ENCODE peak calls at places on chromosomes 6 and 20, in seven cellular contexts. One of them, this sample, is unnamed.

GRCh38 chr6:72363844-72364740 is 257.8 kb upstream of the KCNQ5 start:
- DNase-seq in tibial artery: no peak
- DNase-seq in kidney epithelial cell: peak
- DNase-seq in astrocyte of the cerebellum: peak
- DNase-seq in left ventricle myocardium inferior: no peak
- DNase-seq in HL-60: no peak
- DNase-seq in Panc1: peak
- DNase-seq in this sample: no peak

GRCh38 chr20:48285656-48286055 is 500.4 kb upstream of the SULF2 start:
- DNase-seq in tibial artery: no peak
- DNase-seq in kidney epithelial cell: peak
- DNase-seq in astrocyte of the cerebellum: no peak
- DNase-seq in left ventricle myocardium inferior: no peak
- DNase-seq in HL-60: no peak
- DNase-seq in Panc1: no peak
- DNase-seq in this sample: no peak

GRCh38 chr6:53546256-53546655 is 1.4 kb upstream of the GCLC start:
- DNase-seq in tibial artery: no peak
- DNase-seq in kidney epithelial cell: no peak
- DNase-seq in astrocyte of the cerebellum: no peak
- DNase-seq in left ventricle myocardium inferior: no peak
- DNase-seq in HL-60: no peak
- DNase-seq in Panc1: no peak
- DNase-seq in this sample: no peak

GRCh38 chr20:10877345-10877744 is 203.5 kb upstream of the JAG1 start:
- DNase-seq in tibial artery: peak
- DNase-seq in kidney epithelial cell: no peak
- DNase-seq in astrocyte of the cerebellum: no peak
- DNase-seq in left ventricle myocardium inferior: peak
- DNase-seq in HL-60: no peak
- DNase-seq in Panc1: no peak
- DNase-seq in this sample: no peak

GRCh38 chr6:90068264-90068663 is 174.0 kb downstream of the GJA10 start:
- DNase-seq in tibial artery: no peak
- DNase-seq in kidney epithelial cell: no peak
- DNase-seq in astrocyte of the cerebellum: peak
- DNase-seq in left ventricle myocardium inferior: no peak
- DNase-seq in HL-60: no peak
- DNase-seq in Panc1: no peak
- DNase-seq in this sample: no peak

GRCh38 chr6:66808771-66809170 is 1101.7 kb upstream of the EYS start:
- DNase-seq in tibial artery: no peak
- DNase-seq in kidney epithelial cell: no peak
- DNase-seq in astrocyte of the cerebellum: no peak
- DNase-seq in left ventricle myocardium inferior: no peak
- DNase-seq in HL-60: no peak
- DNase-seq in Panc1: no peak
- DNase-seq in this sample: no peak

GRCh38 chr6:11785449-11785951 is 6.9 kb upstream of the ADTRP start:
- DNase-seq in tibial artery: no peak
- DNase-seq in kidney epithelial cell: no peak
- DNase-seq in astrocyte of the cerebellum: no peak
- DNase-seq in left ventricle myocardium inferior: no peak
- DNase-seq in HL-60: no peak
- DNase-seq in Panc1: no peak
- DNase-seq in this sample: no peak

GRCh38 chr6:16777794-16778193 is 16.5 kb upstream of the ATXN1 start:
- DNase-seq in tibial artery: no peak
- DNase-seq in kidney epithelial cell: no peak
- DNase-seq in astrocyte of the cerebellum: no peak
- DNase-seq in left ventricle myocardium inferior: no peak
- DNase-seq in HL-60: no peak
- DNase-seq in Panc1: no peak
- DNase-seq in this sample: no peak

GRCh38 chr6:54525731-54526130 is 217.5 kb downstream of the TINAG start:
- DNase-seq in tibial artery: no peak
- DNase-seq in kidney epithelial cell: peak
- DNase-seq in astrocyte of the cerebellum: peak
- DNase-seq in left ventricle myocardium inferior: no peak
- DNase-seq in HL-60: no peak
- DNase-seq in Panc1: no peak
- DNase-seq in this sample: no peak

GRCh38 chr6:24931296-24931695 is 4.5 kb downstream of the RIPOR2 start:
- DNase-seq in tibial artery: no peak
- DNase-seq in kidney epithelial cell: peak
- DNase-seq in astrocyte of the cerebellum: peak
- DNase-seq in left ventricle myocardium inferior: no peak
- DNase-seq in HL-60: no peak
- DNase-seq in Panc1: no peak
- DNase-seq in this sample: no peak

GRCh38 chr6:31397901-31398300 is 5.5 kb upstream of the MICA start:
- DNase-seq in tibial artery: no peak
- DNase-seq in kidney epithelial cell: no peak
- DNase-seq in astrocyte of the cerebellum: no peak
- DNase-seq in left ventricle myocardium inferior: no peak
- DNase-seq in HL-60: no peak
- DNase-seq in Panc1: no peak
- DNase-seq in this sample: no peak

GRCh38 chr6:19839788-19840187 is 2.6 kb downstream of the ID4 start:
- DNase-seq in tibial artery: no peak
- DNase-seq in kidney epithelial cell: no peak
- DNase-seq in astrocyte of the cerebellum: no peak
- DNase-seq in left ventricle myocardium inferior: no peak
- DNase-seq in HL-60: no peak
- DNase-seq in Panc1: no peak
- DNase-seq in this sample: no peak

GRCh38 chr20:3010985-3011723 is 32.3 kb upstream of the GNRH2 start:
- DNase-seq in tibial artery: no peak
- DNase-seq in kidney epithelial cell: peak
- DNase-seq in astrocyte of the cerebellum: peak
- DNase-seq in left ventricle myocardium inferior: no peak
- DNase-seq in HL-60: no peak
- DNase-seq in Panc1: no peak
- DNase-seq in this sample: no peak

GRCh38 chr6:110066091-110066490 is 88.0 kb downstream of the GPR6 start:
- DNase-seq in tibial artery: no peak
- DNase-seq in kidney epithelial cell: no peak
- DNase-seq in astrocyte of the cerebellum: no peak
- DNase-seq in left ventricle myocardium inferior: no peak
- DNase-seq in HL-60: no peak
- DNase-seq in Panc1: no peak
- DNase-seq in this sample: no peak

GRCh38 chr6:33954453-33954852 is 150.7 kb upstream of the MLN start:
- DNase-seq in tibial artery: no peak
- DNase-seq in kidney epithelial cell: no peak
- DNase-seq in astrocyte of the cerebellum: no peak
- DNase-seq in left ventricle myocardium inferior: no peak
- DNase-seq in HL-60: no peak
- DNase-seq in Panc1: no peak
- DNase-seq in this sample: no peak

GRCh38 chr6:40717411-40718057 is 130.4 kb upstream of the LRFN2 start:
- DNase-seq in tibial artery: no peak
- DNase-seq in kidney epithelial cell: no peak
- DNase-seq in astrocyte of the cerebellum: no peak
- DNase-seq in left ventricle myocardium inferior: no peak
- DNase-seq in HL-60: no peak
- DNase-seq in Panc1: no peak
- DNase-seq in this sample: no peak

GRCh38 chr6:2434116-2434515 is 188.7 kb upstream of the GMDS start:
- DNase-seq in tibial artery: no peak
- DNase-seq in kidney epithelial cell: peak
- DNase-seq in astrocyte of the cerebellum: no peak
- DNase-seq in left ventricle myocardium inferior: no peak
- DNase-seq in HL-60: no peak
- DNase-seq in Panc1: no peak
- DNase-seq in this sample: no peak

DNA sequence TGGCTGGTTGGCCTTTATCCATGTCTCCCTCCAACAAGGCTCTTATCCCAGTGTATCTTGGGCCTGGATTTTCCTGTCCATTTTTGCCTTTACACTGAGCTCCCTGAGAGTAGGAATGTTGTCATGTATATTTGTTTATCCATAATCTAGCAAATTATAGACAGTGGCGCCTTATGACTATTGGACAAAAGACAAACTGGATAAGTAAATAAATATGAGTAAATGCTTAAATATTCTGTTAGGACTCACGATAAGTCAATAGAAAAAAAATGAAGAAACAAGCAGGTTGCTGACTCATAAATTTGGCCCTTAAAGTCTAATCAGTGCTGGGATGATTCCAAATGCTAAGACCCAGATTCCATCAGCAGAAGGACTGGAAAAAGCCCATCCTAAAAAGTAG is 55.1 kb upstream of the PCSK2 start:
- DNase-seq in tibial artery: no peak
- DNase-seq in kidney epithelial cell: no peak
- DNase-seq in astrocyte of the cerebellum: no peak
- DNase-seq in left ventricle myocardium inferior: no peak
- DNase-seq in HL-60: no peak
- DNase-seq in Panc1: no peak
- DNase-seq in this sample: no peak
- H3K4me3 ChIP-seq in tibial artery: no peak
- H3K4me3 ChIP-seq in kidney epithelial cell: no peak
- H3K4me3 ChIP-seq in astrocyte of the cerebellum: no peak
- H3K4me3 ChIP-seq in left ventricle myocardium inferior: no peak
- H3K4me3 ChIP-seq in HL-60: no peak
- H3K4me3 ChIP-seq in Panc1: no peak
- H3K4me3 ChIP-seq in this sample: no peak

DNA sequence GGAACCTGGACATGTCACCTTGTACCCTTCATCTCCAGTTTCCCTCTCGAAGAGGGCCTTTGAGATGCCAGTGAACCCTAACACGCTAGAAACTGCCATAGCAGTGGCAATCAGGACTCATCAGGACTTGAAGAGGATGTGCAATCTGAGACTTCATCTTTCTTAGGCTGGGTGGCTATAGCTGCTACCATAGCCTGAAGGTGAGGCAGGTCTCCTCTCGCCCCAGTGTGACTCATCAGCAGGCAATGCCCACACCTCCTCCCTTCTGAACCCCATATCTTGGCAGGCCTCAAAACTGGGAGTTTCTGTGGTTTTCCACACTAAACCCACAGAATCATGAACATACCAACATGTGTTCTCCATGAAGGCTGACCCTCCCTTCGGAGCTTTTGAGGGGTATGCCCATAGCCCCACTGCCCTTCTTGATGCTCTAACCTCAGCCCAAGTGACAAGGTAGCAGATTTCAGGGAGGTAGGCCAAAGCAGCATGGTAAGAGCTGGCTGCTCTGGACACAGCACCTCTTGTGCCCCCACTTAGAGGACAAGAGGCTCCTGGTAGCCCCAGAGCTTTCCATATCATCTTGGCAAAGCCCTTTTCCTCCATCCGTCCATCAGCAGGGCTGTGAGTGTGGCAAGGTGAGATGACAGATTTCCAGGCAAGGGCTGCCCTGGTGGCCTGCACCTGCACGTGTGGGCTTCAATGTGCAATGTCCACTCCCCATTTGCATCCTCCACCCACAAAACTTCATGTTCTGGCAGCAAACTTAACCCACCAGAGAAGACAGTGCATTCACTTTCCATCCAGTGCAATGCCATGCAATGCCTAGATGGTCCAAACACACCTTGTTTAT is 2.6 kb downstream of the BLCAP start:
- DNase-seq in tibial artery: no peak
- DNase-seq in kidney epithelial cell: no peak
- DNase-seq in astrocyte of the cerebellum: no peak
- DNase-seq in left ventricle myocardium inferior: no peak
- DNase-seq in HL-60: no peak
- DNase-seq in Panc1: no peak
- DNase-seq in this sample: no peak
- H3K4me3 ChIP-seq in tibial artery: peak
- H3K4me3 ChIP-seq in kidney epithelial cell: no peak
- H3K4me3 ChIP-seq in astrocyte of the cerebellum: no peak
- H3K4me3 ChIP-seq in left ventricle myocardium inferior: peak
- H3K4me3 ChIP-seq in HL-60: no peak
- H3K4me3 ChIP-seq in Panc1: no peak
- H3K4me3 ChIP-seq in this sample: no peak

GRCh38 chr6:149451361-149452061 is 33.3 kb downstream of the ZC3H12D start:
- DNase-seq in tibial artery: peak
- DNase-seq in kidney epithelial cell: no peak
- DNase-seq in astrocyte of the cerebellum: no peak
- DNase-seq in left ventricle myocardium inferior: peak
- DNase-seq in HL-60: no peak
- DNase-seq in Panc1: no peak
- DNase-seq in this sample: no peak
- H3K4me3 ChIP-seq in tibial artery: peak
- H3K4me3 ChIP-seq in kidney epithelial cell: peak
- H3K4me3 ChIP-seq in astrocyte of the cerebellum: peak
- H3K4me3 ChIP-seq in left ventricle myocardium inferior: peak
- H3K4me3 ChIP-seq in HL-60: no peak
- H3K4me3 ChIP-seq in Panc1: no peak
- H3K4me3 ChIP-seq in this sample: no peak

GRCh38 chr6:26330835-26331808 is 33.9 kb upstream of the BTN3A2 start:
- DNase-seq in tibial artery: no peak
- DNase-seq in kidney epithelial cell: no peak
- DNase-seq in astrocyte of the cerebellum: no peak
- DNase-seq in left ventricle myocardium inferior: no peak
- DNase-seq in HL-60: no peak
- DNase-seq in Panc1: no peak
- DNase-seq in this sample: peak

GRCh38 chr6:26328265-26328844 is 36.6 kb upstream of the BTN3A2 start:
- DNase-seq in tibial artery: no peak
- DNase-seq in kidney epithelial cell: no peak
- DNase-seq in astrocyte of the cerebellum: no peak
- DNase-seq in left ventricle myocardium inferior: no peak
- DNase-seq in HL-60: no peak
- DNase-seq in Panc1: no peak
- DNase-seq in this sample: no peak

GRCh38 chr6:26329763-26330511 is 35.1 kb upstream of the BTN3A2 start:
- DNase-seq in tibial artery: no peak
- DNase-seq in kidney epithelial cell: no peak
- DNase-seq in astrocyte of the cerebellum: no peak
- DNase-seq in left ventricle myocardium inferior: no peak
- DNase-seq in HL-60: no peak
- DNase-seq in Panc1: no peak
- DNase-seq in this sample: peak

GRCh38 chr6:26324295-26324727 is 40.7 kb upstream of the BTN3A2 start:
- DNase-seq in tibial artery: no peak
- DNase-seq in kidney epithelial cell: no peak
- DNase-seq in astrocyte of the cerebellum: no peak
- DNase-seq in left ventricle myocardium inferior: no peak
- DNase-seq in HL-60: no peak
- DNase-seq in Panc1: no peak
- DNase-seq in this sample: no peak

DNA sequence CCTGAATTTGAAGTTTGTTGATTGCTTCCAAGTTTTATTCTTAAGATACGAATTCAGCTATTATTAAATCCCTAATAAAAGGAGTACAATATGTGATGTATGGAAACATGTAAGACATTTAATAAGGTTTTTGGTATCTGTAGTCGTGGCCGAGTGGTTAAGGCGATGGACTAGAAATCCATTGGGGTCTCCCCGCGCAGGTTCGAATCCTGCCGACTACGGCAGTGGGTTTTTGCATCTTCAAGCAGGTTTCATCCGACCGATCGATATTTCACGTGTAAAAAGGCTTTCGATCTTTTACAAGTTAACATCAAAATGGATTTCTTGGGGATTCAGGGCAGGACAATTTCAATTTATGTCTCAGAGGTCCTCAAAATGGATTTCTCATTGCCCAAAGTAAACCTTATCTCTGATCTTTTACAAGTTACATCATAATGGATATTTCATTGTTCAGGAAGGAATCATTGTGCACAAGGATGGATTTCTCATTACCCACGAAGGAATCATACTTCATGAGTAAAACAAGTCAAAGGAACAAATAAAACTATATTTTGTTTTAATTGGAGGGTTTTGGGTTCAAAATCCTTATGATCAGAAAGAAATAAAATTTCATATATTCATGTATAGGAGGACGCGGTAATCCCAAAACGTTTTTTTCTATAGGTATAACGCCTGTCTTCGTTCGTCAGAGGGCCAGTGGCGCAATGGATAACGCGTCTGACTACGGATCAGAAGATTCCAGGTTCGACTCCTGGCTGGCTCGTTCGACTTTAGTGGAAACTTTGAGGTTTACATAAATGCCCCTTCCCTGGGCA is 37.3 kb upstream of the BTN3A2 start:
- DNase-seq in tibial artery: no peak
- DNase-seq in kidney epithelial cell: no peak
- DNase-seq in astrocyte of the cerebellum: no peak
- DNase-seq in left ventricle myocardium inferior: no peak
- DNase-seq in HL-60: no peak
- DNase-seq in Panc1: no peak
- DNase-seq in this sample: no peak
- H3K4me3 ChIP-seq in tibial artery: no peak
- H3K4me3 ChIP-seq in kidney epithelial cell: peak
- H3K4me3 ChIP-seq in astrocyte of the cerebellum: peak
- H3K4me3 ChIP-seq in left ventricle myocardium inferior: no peak
- H3K4me3 ChIP-seq in HL-60: peak
- H3K4me3 ChIP-seq in Panc1: peak
- H3K4me3 ChIP-seq in this sample: peak

This sample was measured in Jurkat, Clone E6-1.